ENCODE peak calls at places on chromosome 6, in four cellular contexts. N is psoas muscle, F is prostate gland, H is Peyer's patch. J is an unnamed sample.

GRCh38 chr6:166228839-166229528 is 61.3 kb upstream of the TBXT start:
- DNase-seq in N (no peak), F (no peak), H (no peak), J (no peak)

GRCh38 chr6:123598011-123598410 is 38.7 kb downstream of the TRDN start:
- DNase-seq in N (no peak), F (no peak), H (no peak), J (no peak)

GRCh38 chr6:168161371-168161750 is 82.3 kb upstream of the FRMD1 start:
- DNase-seq in N (no peak), F (no peak), H (no peak), J (no peak)

GRCh38 chr6:37160922-37161778 is 8.8 kb upstream of the PIM1 start:
- DNase-seq in N (no peak), F (no peak), H (no peak), J (no peak)

GRCh38 chr6:32386040-32386439 is 14.3 kb upstream of the TSBP1 start:
- DNase-seq in N (no peak), F (no peak), H (no peak), J (no peak)

GRCh38 chr6:35487653-35488516 is 9.0 kb downstream of the TEAD3 start:
- DNase-seq in N (no peak), F (peak), H (no peak), J (no peak)

GRCh38 chr6:47188588-47189021 is 121.1 kb downstream of the TNFRSF21 start:
- DNase-seq in N (no peak), F (no peak), H (no peak), J (no peak)

GRCh38 chr6:32108094-32108627 is 977 bp downstream of the TNXB start:
- DNase-seq in N (peak), F (no peak), H (no peak), J (no peak)

GRCh38 chr6:1538348-1538747 is 71.4 kb upstream of the FOXC1 start:
- DNase-seq in N (no peak), F (no peak), H (no peak), J (no peak)

GRCh38 chr6:152206072-152206818 is 398.8 kb downstream of the ESR1 start:
- DNase-seq in N (peak), F (no peak), H (no peak), J (no peak)

GRCh38 chr6:125439512-125439911 is 137.7 kb upstream of the HDDC2 start:
- DNase-seq in N (no peak), F (no peak), H (no peak), J (no peak)

GRCh38 chr6:107113460-107114212 is 1.7 kb downstream of the BEND3 start:
- DNase-seq in N (no peak), F (no peak), H (no peak), J (no peak)

GRCh38 chr6:46821348-46821992 is 28.3 kb downstream of the MEP1A start:
- DNase-seq in N (no peak), F (peak), H (no peak), J (no peak)

GRCh38 chr6:168209420-168209819 is 110.2 kb downstream of the DACT2 start:
- DNase-seq in N (no peak), F (no peak), H (no peak), J (no peak)

GRCh38 chr6:71383891-71384489 is 95.4 kb downstream of the OGFRL1 start:
- DNase-seq in N (no peak), F (no peak), H (no peak), J (no peak)

GRCh38 chr6:163543311-163543710 is 128.8 kb downstream of the QKI start:
- DNase-seq in N (no peak), F (no peak), H (no peak), J (no peak)

GRCh38 chr6:44966449-44967091 is 361.6 kb upstream of the RUNX2 start:
- DNase-seq in N (no peak), F (no peak), H (no peak), J (no peak)

GRCh38 chr6:29509239-29509638 is 21.5 kb upstream of the MAS1L start:
- DNase-seq in N (no peak), F (no peak), H (no peak), J (peak)

GRCh38 chr6:73519943-73520687 is 717 bp downstream of the EEF1A1 start:
- DNase-seq in N (peak), F (peak), H (peak), J (peak)

GRCh38 chr6:26536571-26537159 is 1.5 kb upstream of the HMGN4 start:
- DNase-seq in N (no peak), F (no peak), H (peak), J (no peak)

GRCh38 chr6:26531897-26532296 is 6.3 kb upstream of the HMGN4 start:
- DNase-seq in N (no peak), F (no peak), H (no peak), J (no peak)

GRCh38 chr6:26534681-26535465 is 3.3 kb upstream of the HMGN4 start:
- DNase-seq in N (no peak), F (no peak), H (no peak), J (no peak)

GRCh38 chr6:26532699-26533523 is 5.3 kb upstream of the HMGN4 start:
- DNase-seq in N (peak), F (peak), H (peak), J (no peak)

DNA sequence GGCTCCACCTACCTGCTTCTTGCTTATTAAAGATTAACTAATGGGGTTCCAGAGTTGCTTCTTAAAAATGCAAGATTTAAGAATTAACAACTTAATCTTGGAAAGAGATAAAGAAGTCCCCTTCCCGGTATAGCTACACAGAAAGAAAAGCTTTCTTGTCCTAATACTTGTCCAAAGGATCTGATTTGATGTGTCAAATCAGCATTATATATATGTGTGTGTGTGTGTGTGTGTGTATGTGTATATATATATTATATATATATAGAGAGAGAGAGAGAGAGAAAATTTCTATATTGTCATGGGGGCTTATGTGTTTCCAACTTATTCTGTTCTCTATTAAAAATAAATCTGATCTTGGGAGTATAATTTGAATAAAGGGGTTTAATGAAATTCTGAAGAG is 4.6 kb upstream of the HMGN4 start:
- DNase-seq in N (no peak), F (no peak), H (no peak), J (no peak)
- H3K27ac ChIP-seq in N (peak), F (peak), H (peak), J (peak)

DNA sequence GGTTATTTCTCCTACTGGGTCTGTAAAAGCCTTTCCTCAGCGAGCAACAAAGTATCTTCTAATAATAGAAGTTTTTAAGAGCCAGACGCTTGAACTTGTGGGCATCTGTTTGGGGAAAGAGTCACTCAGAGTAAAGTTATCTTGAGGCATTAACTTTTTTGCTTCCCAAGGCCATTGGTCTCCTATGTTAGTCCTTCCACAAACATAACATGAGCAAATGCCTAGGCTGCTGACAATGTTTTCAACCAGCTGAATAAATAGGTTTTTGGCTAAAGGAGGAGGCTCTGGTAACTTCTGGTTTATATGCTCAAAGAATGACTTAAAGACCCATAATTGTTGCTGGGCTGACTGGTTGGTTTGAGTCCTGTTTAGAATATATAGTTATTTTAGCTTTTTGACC is 213.5 kb upstream of the SYNCRIP start:
- DNase-seq in N (no peak), F (no peak), H (no peak), J (no peak)
- H3K27ac ChIP-seq in N (no peak), F (no peak), H (no peak), J (no peak)

DNA sequence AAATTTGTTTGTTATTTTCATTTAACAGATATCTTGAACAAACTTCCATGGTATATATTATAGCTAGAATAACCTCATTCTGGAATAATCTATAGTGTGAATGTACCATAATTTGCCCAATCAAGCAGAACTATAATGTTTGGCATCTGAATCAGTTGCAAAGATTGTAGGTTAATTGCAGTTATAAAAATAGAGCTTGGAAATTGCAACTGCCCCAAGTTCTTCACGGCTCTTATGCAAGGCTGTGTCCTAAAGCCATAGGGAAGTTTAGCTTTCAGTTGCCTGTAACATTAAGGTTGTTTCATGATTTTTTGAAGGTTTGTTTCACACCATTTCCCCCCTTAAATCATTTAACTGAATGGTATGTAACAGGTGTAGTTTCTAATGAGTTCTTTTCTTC is 19.4 kb downstream of the NQO2 start:
- DNase-seq in N (no peak), F (no peak), H (no peak), J (no peak)
- H3K27ac ChIP-seq in N (peak), F (no peak), H (no peak), J (no peak)

GRCh38 chr6:148867851-148868250 is 121.0 kb downstream of the UST start:
- DNase-seq in N (no peak), F (no peak), H (no peak), J (no peak)
- H3K27ac ChIP-seq in N (no peak), F (no peak), H (no peak), J (no peak)

GRCh38 chr6:97282238-97282725 is 734 bp downstream of the MMS22L start:
- DNase-seq in N (no peak), F (no peak), H (no peak), J (no peak)
- H3K27ac ChIP-seq in N (peak), F (no peak), H (peak), J (peak)

GRCh38 chr6:28384143-28384533 is 15.4 kb downstream of the ZSCAN12 start:
- DNase-seq in N (no peak), F (no peak), H (no peak), J (no peak)

GRCh38 chr6:28378644-28379043 is 20.9 kb downstream of the ZSCAN12 start:
- DNase-seq in N (no peak), F (no peak), H (no peak), J (no peak)

GRCh38 chr6:28380381-28380780 is 19.2 kb downstream of the ZSCAN12 start:
- DNase-seq in N (no peak), F (no peak), H (no peak), J (no peak)

GRCh38 chr6:28377879-28378278 is 21.7 kb downstream of the ZSCAN12 start:
- DNase-seq in N (no peak), F (no peak), H (no peak), J (no peak)

GRCh38 chr6:28383235-28384142 is 16.1 kb downstream of the ZSCAN12 start:
- DNase-seq in N (peak), F (peak), H (peak), J (peak)
- H3K27ac ChIP-seq in N (peak), F (peak), H (peak), J (peak)

J was measured in left lung.